ENCODE peak calls at places on chromosome 16, in five cellular contexts. T is left cardiac atrium, P is NCI-H1417, W is HS-27A, B is astrocyte of the spinal cord. K is an unnamed sample.

GRCh38 chr16:2953706-2954105 is 10.4 kb upstream of the KREMEN2 start:
- DNase-seq in B (no peak), W (no peak), T (no peak), P (peak), K (no peak)

GRCh38 chr16:1491327-1491726 is 1.8 kb upstream of the TELO2 start:
- DNase-seq in T (no peak), W (no peak), B (no peak), P (no peak), K (no peak)

GRCh38 chr16:84036982-84037425 is 5.6 kb downstream of the SLC38A8 start:
- DNase-seq in B (no peak), W (no peak), T (no peak), P (no peak), K (no peak)

GRCh38 chr16:15754821-15755534 is 101.8 kb downstream of the MYH11 start:
- DNase-seq in W (no peak), T (no peak), P (no peak), B (no peak), K (no peak)

GRCh38 chr16:22813946-22814325 is at the start of gene HS3ST2:
- DNase-seq in B (no peak), W (no peak), P (peak), T (peak), K (no peak)

GRCh38 chr16:89484088-89484501 is 6.3 kb downstream of the ANKRD11 start:
- DNase-seq in W (no peak), T (no peak), P (no peak), B (no peak), K (no peak)

GRCh38 chr16:85471469-85472431 is 141.4 kb upstream of the GSE1 start:
- DNase-seq in B (no peak), P (peak), T (peak), W (no peak), K (no peak)

GRCh38 chr16:66344533-66345145 is 21.9 kb upstream of the CDH5 start:
- DNase-seq in W (no peak), B (peak), T (no peak), P (peak), K (no peak)

GRCh38 chr16:52298769-52299168 is 248.2 kb downstream of the TOX3 start:
- DNase-seq in P (no peak), W (no peak), T (no peak), B (no peak), K (no peak)

K was measured in HCT116.